ENCODE peak calls at places on chromosomes 5 and 9, in eight cellular contexts. Y, A, B, O, R, G, V and I are unnamed samples.

GRCh38 chr5:181138258-181138657 is 7.3 kb upstream of the OR2V1 start:
- DNase-seq in R (no peak), B (no peak), A (no peak), O (no peak), Y (no peak), G (no peak), V (no peak), I (no peak)

GRCh38 chr5:151742870-151743294 is 15.5 kb downstream of the ATOX1 start:
- DNase-seq in V (no peak), B (peak; percentile 22), A (peak; percentile 66), R (peak; percentile 82), O (no peak), G (no peak), Y (peak; percentile 43), I (no peak)

GRCh38 chr5:20369151-20369550 is 381.2 kb upstream of the CDH18 start:
- DNase-seq in G (no peak), B (no peak), R (no peak), O (no peak), Y (no peak), V (no peak), A (no peak), I (no peak)

GRCh38 chr5:39605966-39606591 is 181.3 kb upstream of the DAB2 start:
- DNase-seq in B (no peak), A (peak; percentile 48), V (no peak), Y (peak; percentile 89), R (peak; percentile 60), O (no peak), G (no peak), I (no peak)

GRCh38 chr5:87300744-87301143 is 33.1 kb downstream of the RASA1 start:
- DNase-seq in Y (peak; percentile 92), G (no peak), O (no peak), V (no peak), B (no peak), A (peak; percentile 96), R (peak; percentile 96), I (no peak)

GRCh38 chr5:126877011-126877410 is 100.1 kb downstream of the LMNB1 start:
- DNase-seq in A (no peak), B (no peak), Y (no peak), O (no peak), R (no peak), G (no peak), V (no peak), I (no peak)

GRCh38 chr9:68780735-68781134 is 75.7 kb downstream of the PIP5K1B start:
- DNase-seq in B (no peak), V (no peak), A (peak; percentile 11), R (peak; percentile 19), Y (no peak), G (no peak), O (peak; percentile 3), I (no peak)

GRCh38 chr5:27311544-27311943 is 273.2 kb upstream of the CDH9 start:
- DNase-seq in G (no peak), R (peak; percentile 85), Y (no peak), O (no peak), V (no peak), A (peak; percentile 61), B (no peak), I (no peak)

GRCh38 chr5:169796731-169797130 is 159.7 kb downstream of the DOCK2 start:
- DNase-seq in V (no peak), R (no peak), O (no peak), A (peak; percentile 54), B (no peak), Y (no peak), G (no peak), I (no peak)

GRCh38 chr5:88145603-88146467 is 122.8 kb downstream of the TMEM161B start:
- DNase-seq in B (no peak), A (peak; percentile 52), O (no peak), G (peak; percentile 46), R (no peak), Y (no peak), V (no peak), I (no peak)

GRCh38 chr5:10283927-10284635 is 23.6 kb downstream of the CMBL start:
- DNase-seq in G (peak; percentile 92), R (peak; percentile 68), Y (no peak), B (peak; percentile 86), O (peak; percentile 61), A (peak; percentile 54), V (peak; percentile 86), I (peak; percentile 85)

GRCh38 chr9:77839459-77840140 is 191.5 kb upstream of the GNA14 start:
- DNase-seq in R (peak; percentile 80), A (peak; percentile 82), O (no peak), V (no peak), B (no peak), Y (no peak), G (no peak), I (no peak)

GRCh38 chr5:22500521-22500920 is 352.6 kb downstream of the CDH12 start:
- DNase-seq in O (no peak), G (no peak), A (no peak), R (no peak), B (no peak), V (no peak), Y (no peak), I (no peak)

GRCh38 chr5:8689773-8690172 is 820.8 kb downstream of the MTRR start:
- DNase-seq in O (no peak), R (no peak), V (no peak), Y (no peak), G (no peak), B (no peak), A (no peak), I (no peak)

DNA sequence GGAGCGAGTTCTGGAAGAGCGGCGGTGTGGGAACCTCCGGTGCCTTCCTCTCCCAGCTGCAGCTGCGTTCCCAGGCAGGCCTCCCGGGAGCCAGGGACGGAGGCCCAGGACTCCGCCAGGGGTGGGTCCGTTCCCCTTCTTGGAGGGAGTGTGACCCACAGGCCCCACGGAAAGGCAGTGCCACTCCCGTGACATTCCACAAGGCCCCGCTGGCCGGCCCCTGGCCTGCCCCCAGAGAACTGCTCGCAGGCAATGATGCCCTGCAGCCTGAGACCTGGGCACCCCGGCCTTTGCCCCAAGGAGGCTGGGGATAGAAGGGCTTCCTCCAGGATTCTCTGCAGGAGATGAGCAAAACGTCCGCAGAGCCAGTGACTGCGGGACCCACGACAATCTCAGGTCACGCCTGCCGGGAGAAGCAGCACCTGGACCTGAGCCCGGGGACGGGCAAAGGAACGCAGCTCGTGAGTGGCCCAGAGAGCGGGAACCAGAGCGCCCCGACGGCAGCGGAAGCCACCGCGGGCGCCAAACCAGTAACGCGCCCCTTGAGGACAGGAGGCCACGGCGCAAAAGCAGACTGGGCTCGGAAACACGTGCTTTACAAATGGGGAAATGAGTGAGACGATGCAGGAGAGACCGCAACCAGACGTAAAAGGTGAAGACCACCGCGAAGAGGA is 9.3 kb downstream of the OBP2B start:
- DNase-seq in O (peak; percentile 33), V (peak; percentile 72), Y (no peak), G (peak; percentile 86), R (peak; percentile 11), B (peak; percentile 40), A (no peak), I (no peak)
- H3K4me3 ChIP-seq in O (no peak overlapping the region), V (no peak overlapping the region), Y (no peak overlapping the region), G (peak overlapping the region; percentile 58), R (no peak overlapping the region), B (peak overlapping the region; percentile 62), A (no peak overlapping the region), I (no peak overlapping the region)

DNA sequence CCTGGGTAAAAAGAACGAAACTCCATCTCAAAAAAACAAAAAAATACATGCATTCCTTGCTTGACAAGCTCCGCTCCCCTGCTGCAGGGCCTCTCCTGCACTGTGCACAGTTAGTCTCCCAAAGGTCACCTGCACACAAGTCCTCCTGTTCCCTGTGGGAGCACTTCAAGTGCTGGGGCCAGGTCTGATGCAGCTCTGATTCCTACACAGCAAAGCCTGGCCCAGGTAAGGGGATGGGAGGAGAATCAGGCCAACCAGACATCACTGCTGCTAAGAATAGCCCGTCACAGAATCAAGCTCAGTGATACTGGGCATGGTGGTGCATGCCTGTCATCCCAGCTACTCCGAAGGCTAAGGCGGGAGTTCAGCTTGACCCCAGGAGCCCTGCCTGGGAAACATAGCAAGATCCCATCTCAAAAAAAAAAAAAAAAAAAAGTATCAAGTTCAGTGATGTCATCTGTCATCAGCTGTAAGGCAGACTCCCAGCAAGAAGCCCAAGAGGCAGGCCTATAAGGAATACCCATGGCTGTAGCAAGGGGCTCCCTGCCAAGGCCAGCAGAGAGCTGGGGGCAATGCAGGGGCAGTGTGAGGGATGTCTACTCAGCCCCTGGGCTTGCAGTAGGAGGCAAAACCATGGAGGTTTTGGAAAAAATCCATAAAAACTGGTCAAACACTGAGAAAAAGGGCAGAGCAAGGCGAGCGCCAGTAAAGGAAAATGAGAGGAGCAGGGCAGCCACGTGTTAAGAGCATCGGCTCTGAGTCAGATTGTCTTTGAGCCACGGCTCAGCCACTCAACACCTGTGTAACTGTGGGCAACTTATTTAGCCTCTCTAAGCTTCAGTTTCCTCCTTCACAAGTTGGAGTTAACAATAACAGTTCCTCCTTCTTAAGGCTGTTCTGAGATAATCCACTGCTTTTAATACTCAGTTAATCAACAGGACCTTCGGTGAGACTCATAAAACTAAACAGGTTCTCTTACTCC is 3.2 kb downstream of the TPM2 start:
- DNase-seq in B (no peak), A (peak; percentile 71), Y (no peak), G (no peak), V (no peak), O (no peak), R (peak; percentile 79), I (no peak)
- H3K4me3 ChIP-seq in B (peak overlapping the region; percentile 65), A (peak overlapping the region; percentile 64), Y (no peak overlapping the region), G (no peak overlapping the region), V (no peak overlapping the region), O (no peak overlapping the region), R (peak overlapping the region; percentile 96), I (no peak overlapping the region)

GRCh38 chr5:173920866-173921265 is 32.7 kb downstream of the CPEB4 start:
- DNase-seq in G (no peak), O (no peak), B (no peak), R (no peak), Y (no peak), V (no peak), A (peak; percentile 51), I (no peak)

GRCh38 chr5:173920024-173920753 is 32.0 kb downstream of the CPEB4 start:
- DNase-seq in G (no peak), B (no peak), V (no peak), O (no peak), A (peak; percentile 48), R (no peak), Y (no peak), I (no peak)

GRCh38 chr5:173923236-173924104 is 35.3 kb downstream of the CPEB4 start:
- DNase-seq in B (no peak), R (no peak), G (no peak), O (no peak), V (no peak), A (peak; percentile 66), Y (no peak), I (no peak)

GRCh38 chr5:173924899-173925298 is 36.8 kb downstream of the CPEB4 start:
- DNase-seq in V (no peak), O (no peak), B (no peak), G (no peak), R (no peak), A (no peak), Y (no peak), I (no peak)

GRCh38 chr5:173922527-173922926 is 34.4 kb downstream of the CPEB4 start:
- DNase-seq in G (no peak), R (no peak), O (no peak), B (no peak), Y (no peak), A (no peak), V (no peak), I (no peak)
- H3K4me3 ChIP-seq in G (no peak overlapping the region), R (no peak overlapping the region), O (no peak overlapping the region), B (no peak overlapping the region), Y (no peak overlapping the region), A (no peak overlapping the region), V (no peak overlapping the region), I (no peak overlapping the region)

DNA sequence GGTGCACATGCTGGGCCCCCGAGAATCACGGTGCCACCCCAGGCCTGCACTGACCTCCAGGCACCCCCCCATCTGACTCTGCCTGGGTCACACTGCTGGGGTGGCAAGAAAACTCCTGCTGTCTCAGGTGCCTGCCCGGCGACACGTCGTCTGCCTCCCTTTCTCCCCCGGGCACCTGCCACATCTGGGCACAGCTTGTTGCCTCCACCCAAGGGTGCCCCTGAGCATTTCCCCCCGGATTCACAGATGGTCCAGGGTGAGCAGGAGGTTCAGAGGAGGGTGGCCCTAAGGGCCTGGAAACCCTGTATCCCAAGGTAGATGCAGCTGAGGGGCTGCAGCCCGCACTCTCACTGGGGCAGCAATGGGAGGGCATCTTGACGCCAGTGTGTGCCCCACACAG is 14.9 kb upstream of the QSOX2 start:
- DNase-seq in G (no peak), B (no peak), Y (no peak), A (no peak), R (no peak), V (no peak), O (no peak), I (no peak)
- H3K4me3 ChIP-seq in G (no peak overlapping the region), B (no peak overlapping the region), Y (no peak overlapping the region), A (no peak overlapping the region), R (no peak overlapping the region), V (no peak overlapping the region), O (no peak overlapping the region), I (no peak overlapping the region)